ENCODE peak calls at places on chromosomes 16 and 17, in four cellular contexts. Z, E, F and C are unnamed samples. For H3K9me3, the result is how much of the 10 kb centered on the place peaks cover.

GRCh38 chr16:78976212-78976611 is 624.3 kb downstream of the MAF start:
- DNase-seq in Z (no peak), E (no peak), F (no peak), C (no peak)

GRCh38 chr17:8766731-8767130 is 8.4 kb upstream of the SPDYE4 start:
- DNase-seq in Z (no peak), E (no peak), F (no peak), C (no peak)

GRCh38 chr17:40562841-40563370 is 2.4 kb downstream of the CCR7 start:
- DNase-seq in Z (no peak), E (no peak), F (no peak), C (no peak)

GRCh38 chr16:71746442-71747046 is 22.0 kb upstream of the PHLPP2 start:
- DNase-seq in Z (peak), E (peak), F (no peak), C (no peak)

GRCh38 chr16:54282202-54282922 is 4.2 kb downstream of the IRX3 start:
- DNase-seq in Z (no peak), E (peak), F (no peak), C (no peak)

GRCh38 chr17:66885417-66885816 is 50.5 kb downstream of the CACNG5 start:
- DNase-seq in Z (no peak), E (no peak), F (no peak), C (no peak)

GRCh38 chr16:49754495-49755290 is 101.2 kb downstream of the ZNF423 start:
- DNase-seq in Z (no peak), E (no peak), F (no peak), C (no peak)

GRCh38 chr17:47720754-47721533 is 12.1 kb upstream of the TBX21 start:
- DNase-seq in Z (peak), E (no peak), F (peak), C (no peak)

GRCh38 chr17:37708008-37708615 is 36.7 kb downstream of the HNF1B start:
- DNase-seq in Z (no peak), E (no peak), F (no peak), C (no peak)

GRCh38 chr16:35692824-35693223 is 2233.4 kb downstream of the TP53TG3F start:
- DNase-seq in Z (no peak), E (no peak), F (no peak), C (no peak)
- H3K9me3 ChIP-seq in Z (under half), E (under half), F (under half), C (under half)

DNA sequence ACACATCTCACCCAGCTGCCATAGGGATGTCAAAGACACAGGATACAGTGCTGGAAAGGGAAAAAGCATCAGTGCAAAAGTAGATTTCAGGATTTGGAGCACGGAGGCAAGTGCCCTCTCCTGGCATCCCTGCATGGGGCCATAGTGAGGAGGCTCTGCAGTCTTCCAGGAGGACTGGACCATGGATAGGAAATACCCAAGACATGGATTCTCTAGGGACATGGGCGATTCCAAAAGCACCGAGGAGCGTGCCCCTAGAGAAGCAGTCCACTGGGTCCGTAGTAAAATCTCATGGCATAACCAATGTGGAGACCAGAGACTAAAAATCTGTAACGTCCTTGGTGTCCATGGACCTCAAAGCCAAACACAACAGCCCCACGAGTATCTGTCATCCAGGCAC is 818.2 kb downstream of the KCNJ18 start:
- DNase-seq in Z (no peak), E (no peak), F (no peak), C (no peak)
- H3K9me3 ChIP-seq in Z (under half), E (under half), F (under half), C (under half)

GRCh38 chr17:29570521-29570920 is 2.0 kb downstream of the TP53I13 start:
- DNase-seq in Z (no peak), E (no peak), F (no peak), C (no peak)
- H3K9me3 ChIP-seq in Z (under half), E (under half), F (under half), C (under half)

GRCh38 chr16:31893824-31894223 is 20.2 kb downstream of the ZNF267 start:
- DNase-seq in Z (no peak), E (no peak), F (no peak), C (no peak)
- H3K9me3 ChIP-seq in Z (under half), E (half or more), F (under half), C (under half)

DNA sequence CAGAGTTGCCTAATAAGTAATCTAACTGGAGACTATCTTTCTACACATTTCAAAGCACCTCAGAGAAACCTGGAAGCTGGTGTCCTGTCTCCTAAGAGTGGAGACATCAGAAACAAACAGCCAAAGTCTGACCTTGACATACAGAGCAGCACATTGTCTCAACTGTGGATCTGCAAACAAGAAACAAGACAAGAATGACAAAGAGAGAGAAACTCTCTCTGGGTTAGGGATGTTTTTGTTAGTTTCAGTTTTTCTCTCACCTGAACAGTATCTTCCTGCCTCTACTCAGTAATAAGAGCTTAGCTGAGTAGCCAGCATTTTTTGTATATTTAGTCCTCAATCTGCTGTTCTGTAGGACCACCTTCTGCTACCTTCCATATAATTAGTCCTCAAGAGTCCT is 8.9 kb downstream of the ZNF597 start:
- DNase-seq in Z (no peak), E (no peak), F (no peak), C (no peak)
- H3K9me3 ChIP-seq in Z (under half), E (under half), F (under half), C (under half)

GRCh38 chr17:69921046-69921445 is 154.0 kb upstream of the KCNJ16 start:
- DNase-seq in Z (no peak), E (no peak), F (no peak), C (no peak)
- H3K9me3 ChIP-seq in Z (under half), E (under half), F (under half), C (under half)

GRCh38 chr16:89020068-89020924 is 43.3 kb upstream of the CBFA2T3 start:
- DNase-seq in Z (no peak), E (peak), F (no peak), C (no peak)

GRCh38 chr16:89017543-89017942 is 40.5 kb upstream of the CBFA2T3 start:
- DNase-seq in Z (no peak), E (no peak), F (no peak), C (no peak)

GRCh38 chr16:89017956-89018604 is 41.1 kb upstream of the CBFA2T3 start:
- DNase-seq in Z (no peak), E (no peak), F (no peak), C (no peak)

GRCh38 chr16:89019511-89019910 is 42.5 kb upstream of the CBFA2T3 start:
- DNase-seq in Z (no peak), E (no peak), F (no peak), C (no peak)

GRCh38 chr16:89018605-89019158 is 41.7 kb upstream of the CBFA2T3 start:
- DNase-seq in Z (no peak), E (no peak), F (no peak), C (no peak)
- H3K9me3 ChIP-seq in Z (under half), E (under half), F (under half), C (under half)

GRCh38 chr16:35485915-35486314 is 2026.5 kb downstream of the TP53TG3F start:
- DNase-seq in Z (no peak), E (no peak), F (no peak), C (no peak)

GRCh38 chr16:35480361-35480760 is 2020.9 kb downstream of the TP53TG3F start:
- DNase-seq in Z (no peak), E (no peak), F (no peak), C (no peak)

DNA sequence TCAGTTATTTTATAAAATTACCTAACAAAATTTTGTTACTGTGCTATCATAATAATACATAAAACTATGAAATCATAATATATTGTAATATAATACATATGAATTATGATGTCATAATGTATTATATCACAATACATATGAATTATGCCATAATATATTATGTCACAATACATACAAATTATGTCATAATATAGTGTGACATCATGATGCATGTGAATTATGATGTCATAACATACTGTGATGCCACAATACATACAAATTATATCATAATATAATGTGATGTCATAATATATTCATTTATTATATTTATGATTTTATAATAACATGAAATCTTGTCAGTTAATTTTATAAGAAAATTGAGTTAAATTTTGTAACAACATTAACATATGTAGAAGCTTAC is 2021.6 kb downstream of the TP53TG3F start:
- DNase-seq in Z (no peak), E (no peak), F (no peak), C (no peak)
- H3K9me3 ChIP-seq in Z (under half), E (under half), F (under half), C (under half)

DNA sequence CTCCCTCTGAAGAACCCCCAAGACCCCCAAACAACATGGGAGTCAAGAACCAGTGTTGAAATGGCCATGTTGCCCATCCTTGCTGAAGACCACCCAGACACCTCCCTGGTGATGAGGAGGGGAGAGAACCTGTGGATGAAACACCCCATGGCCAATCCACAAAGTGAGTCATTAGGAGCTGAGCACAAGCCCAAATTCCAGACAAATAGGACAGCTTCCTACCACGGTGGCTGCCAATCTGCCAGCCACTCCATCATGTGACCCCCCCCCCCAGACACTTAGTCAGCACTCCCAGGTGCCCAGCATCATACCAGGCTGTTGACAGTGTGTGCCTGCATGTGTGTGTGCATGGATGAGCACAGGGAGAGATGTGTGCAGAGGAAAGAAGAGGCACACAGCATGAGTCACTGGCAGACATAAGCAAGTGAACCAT is 26.4 kb upstream of the RPL38 start:
- DNase-seq in Z (no peak), E (no peak), F (no peak), C (no peak)
- H3K9me3 ChIP-seq in Z (under half), E (under half), F (under half), C (under half)

DNA sequence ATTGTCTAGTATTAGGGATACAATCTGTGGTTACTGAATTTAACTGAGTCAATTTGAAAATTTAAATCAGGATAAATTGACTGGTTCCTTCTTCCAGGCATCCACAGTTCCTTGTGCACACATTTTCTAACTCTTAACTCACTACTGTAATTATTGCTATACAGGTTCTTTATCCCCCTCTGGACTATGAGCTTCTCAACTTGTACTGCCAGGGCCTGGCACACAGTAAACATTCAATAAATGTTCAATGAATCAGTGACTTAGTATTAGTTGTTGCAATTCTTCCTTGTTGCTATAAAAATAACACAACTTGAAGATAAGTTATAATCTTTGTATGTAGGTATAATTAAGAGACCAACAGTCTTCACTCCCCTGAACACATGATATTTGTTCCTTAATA is 67.9 kb downstream of the SSH2 start:
- DNase-seq in Z (no peak), E (no peak), F (no peak), C (no peak)
- H3K9me3 ChIP-seq in Z (under half), E (under half), F (under half), C (under half)